ENCODE peak calls at places on chromosomes 16 and 17, in five cellular contexts. M is thoracic aorta, U is body of pancreas, W is uterus, C is astrocyte. Z is an unnamed sample.

GRCh38 chr17:53629188-53629587 is 193.5 kb upstream of the KIF2B start:
- DNase-seq in M (no peak), U (no peak), W (no peak), C (peak; percentile 76), Z (no peak)

GRCh38 chr17:38428643-38429371 is 543 bp downstream of the ARHGAP23 start:
- DNase-seq in M (no peak), U (peak; percentile 30), W (peak; percentile 69), C (peak; percentile 36), Z (no peak)

GRCh38 chr17:9644910-9645751 is at the start of gene USP43:
- DNase-seq in M (no peak), U (peak; percentile 73), W (no peak), C (no peak), Z (peak; percentile 41)

GRCh38 chr16:57684626-57685358 is 9.8 kb upstream of the DRC7 start:
- DNase-seq in M (no peak), U (no peak), W (no peak), C (no peak), Z (no peak)

GRCh38 chr17:30519166-30519565 is 42.0 kb downstream of the GOSR1 start:
- DNase-seq in M (no peak), U (no peak), W (no peak), C (no peak), Z (no peak)

GRCh38 chr16:83967838-83968482 is at the start of gene NECAB2:
- DNase-seq in M (no peak), U (peak; percentile 32), W (no peak), C (no peak), Z (peak; percentile 78)

GRCh38 chr17:1597861-1598342 is 30.7 kb downstream of the SLC43A2 start:
- DNase-seq in M (no peak), U (peak; percentile 61), W (no peak), C (no peak), Z (no peak)

GRCh38 chr16:30561212-30561816 is 3.1 kb upstream of the ZNF764 start:
- DNase-seq in M (no peak), U (peak; percentile 20), W (peak; percentile 53), C (no peak), Z (no peak)

GRCh38 chr17:19263621-19264010 is 26.4 kb downstream of the EPN2 start:
- DNase-seq in M (peak; percentile 47), U (no peak), W (no peak), C (peak; percentile 63), Z (no peak)

GRCh38 chr16:48271728-48272127 is 24.4 kb upstream of the ABCC11 start:
- DNase-seq in M (no peak), U (no peak), W (no peak), C (peak; percentile 8), Z (no peak)
- TF ChIP-seq CTCF in M (peak; percentile 20), U (no peak), W (no peak), C (no peak), Z (no peak)

GRCh38 chr17:5486206-5487124 is at the start of gene MIS12:
- DNase-seq in M (peak; percentile 99), U (peak; percentile 99), W (peak; percentile 97), C (peak; percentile 99), Z (peak; percentile 94)

GRCh38 chr17:5481451-5481850 is 4.5 kb downstream of the DERL2 start:
- DNase-seq in M (no peak), U (no peak), W (no peak), C (no peak), Z (no peak)

GRCh38 chr17:5488752-5489151 is 2.4 kb downstream of the MIS12 start:
- DNase-seq in M (no peak), U (no peak), W (no peak), C (no peak), Z (no peak)

DNA sequence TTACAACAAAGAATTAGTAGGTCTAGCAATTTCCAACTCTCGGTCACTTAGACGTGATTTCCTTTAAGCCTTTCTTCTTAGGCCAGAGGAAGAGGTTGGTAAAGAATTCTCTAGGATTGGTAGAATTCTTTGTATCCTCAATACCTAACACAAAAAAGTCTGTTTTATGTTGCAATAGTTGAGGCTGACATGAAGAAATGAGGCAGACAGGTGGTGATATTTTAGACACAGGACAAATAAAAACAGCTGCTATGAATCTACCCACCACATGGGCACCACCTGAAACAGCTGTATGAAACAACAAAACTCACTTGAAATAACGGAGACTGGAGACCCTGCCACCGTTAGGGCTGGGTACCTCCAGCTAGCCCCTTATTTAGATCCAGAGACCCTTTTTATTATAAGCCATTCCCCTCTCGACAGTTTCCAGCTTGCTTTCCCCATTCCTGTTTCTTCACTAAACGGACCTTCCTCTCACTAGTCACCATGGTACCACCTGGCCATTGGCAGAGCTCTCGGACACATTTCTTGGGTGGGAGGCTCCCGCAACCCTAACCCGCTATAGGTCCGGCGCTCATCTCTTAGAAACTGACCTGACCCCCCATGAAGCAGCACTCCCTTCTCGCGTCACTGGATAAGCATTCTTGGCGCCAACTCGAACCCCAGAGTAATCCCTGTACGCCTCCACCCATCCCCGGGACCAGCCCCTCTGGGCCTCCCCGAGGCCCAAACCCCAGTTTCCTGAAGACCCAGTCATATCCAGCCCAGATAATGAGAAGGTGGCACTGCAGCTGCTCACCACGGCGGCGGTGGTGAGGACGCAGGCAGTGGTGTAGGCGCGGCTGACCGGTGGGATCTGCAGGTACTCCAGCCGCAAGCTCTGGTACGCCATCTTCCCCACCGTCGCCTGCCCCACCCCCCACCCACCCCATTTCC is at the start of gene DERL2:
- DNase-seq in M (no peak), U (no peak), W (no peak), C (peak; percentile 18), Z (no peak)
- TF ChIP-seq CTCF in M (no peak), U (no peak), W (no peak), C (peak; percentile 2), Z (no peak)

DNA sequence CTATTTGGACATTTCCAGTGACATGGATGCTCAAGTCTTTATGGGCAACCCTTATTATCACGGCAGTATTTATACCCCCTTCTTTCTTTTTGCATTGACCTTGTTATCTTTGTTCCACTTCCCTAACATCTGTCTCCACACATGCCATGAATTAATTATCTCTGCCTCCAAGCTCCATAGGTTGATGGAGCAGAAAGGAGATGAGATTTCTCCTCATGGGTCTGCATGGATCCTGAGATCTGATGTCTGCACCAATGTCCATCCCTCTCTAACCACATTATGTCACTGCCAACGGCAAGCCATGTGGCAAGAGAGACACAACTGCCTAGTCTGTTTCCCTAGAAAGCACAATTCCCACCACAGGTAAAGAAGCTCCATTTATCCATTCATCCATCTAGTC is 416.8 kb upstream of the ASIC2 start:
- DNase-seq in M (no peak), U (no peak), W (no peak), C (no peak), Z (no peak)
- TF ChIP-seq CTCF in M (no peak), U (no peak), W (no peak), C (no peak), Z (no peak)

GRCh38 chr16:64150193-64150592 is 971.7 kb downstream of the CDH11 start:
- DNase-seq in M (no peak), U (no peak), W (no peak), C (peak; percentile 13), Z (no peak)

GRCh38 chr16:64153718-64154117 is 968.1 kb downstream of the CDH11 start:
- DNase-seq in M (no peak), U (no peak), W (no peak), C (peak; percentile 46), Z (no peak)

GRCh38 chr16:64147941-64148340 is 973.9 kb downstream of the CDH11 start:
- DNase-seq in M (no peak), U (no peak), W (no peak), C (no peak), Z (no peak)

GRCh38 chr16:64152010-64152767 is 969.7 kb downstream of the CDH11 start:
- DNase-seq in M (no peak), U (no peak), W (no peak), C (no peak), Z (no peak)
- TF ChIP-seq CTCF in M (no peak), U (no peak), W (no peak), C (no peak), Z (peak; percentile 24)

GRCh38 chr16:2150418-2151187 is 2.2 kb downstream of the RAB26 start:
- DNase-seq in M (no peak), U (peak; percentile 80), W (no peak), C (peak; percentile 57), Z (peak; percentile 96)
- TF ChIP-seq CTCF in M (no peak), U (no peak), W (no peak), C (no peak), Z (no peak)

DNA sequence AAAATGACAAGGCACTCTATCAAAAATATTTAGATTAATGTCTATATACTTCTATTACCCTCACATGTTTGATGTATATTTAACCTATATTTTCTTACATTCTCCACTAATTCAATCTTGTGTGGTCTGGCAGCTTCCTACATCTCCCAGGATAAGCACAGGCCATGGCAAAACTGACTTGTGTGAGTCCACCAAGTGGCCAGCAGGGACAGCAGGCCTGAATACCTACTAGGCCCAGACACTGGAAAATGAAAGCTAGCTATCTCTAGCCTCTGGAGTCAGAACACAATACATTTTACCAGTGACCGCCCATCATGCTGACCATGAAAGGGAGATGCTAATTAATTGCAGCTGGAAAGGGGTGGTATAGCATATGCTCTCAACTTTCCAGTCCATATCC is 132.3 kb downstream of the PCTP start:
- DNase-seq in M (no peak), U (no peak), W (no peak), C (no peak), Z (no peak)
- TF ChIP-seq CTCF in M (no peak), U (no peak), W (no peak), C (no peak), Z (no peak)

DNA sequence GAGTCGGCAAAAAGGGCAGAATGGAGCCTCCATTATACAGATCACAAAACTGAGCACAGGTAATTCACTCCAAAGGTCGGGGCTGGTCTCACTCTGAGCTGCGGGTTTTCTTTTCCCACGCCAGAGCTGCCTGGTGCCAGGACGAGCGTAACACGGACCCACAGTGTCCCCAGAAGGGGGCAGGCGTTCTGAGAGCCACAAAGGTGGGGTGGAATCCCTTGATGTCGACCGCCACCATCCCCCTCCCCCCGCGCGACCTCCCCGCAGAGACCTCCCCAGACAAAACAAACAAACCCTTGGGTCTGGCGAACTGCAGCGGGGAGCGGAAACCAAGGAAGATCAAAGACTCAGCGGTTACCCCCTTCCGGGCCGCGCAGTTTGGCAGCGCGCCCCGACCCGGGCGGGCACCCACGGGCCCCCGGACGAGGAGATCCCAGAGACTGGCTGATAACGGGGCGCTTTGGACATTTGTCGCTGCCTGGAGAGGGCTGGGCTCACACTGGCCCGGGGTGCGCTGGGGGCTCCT is 793 bp upstream of the NKD1 start:
- DNase-seq in M (no peak), U (peak; percentile 72), W (peak; percentile 55), C (no peak), Z (peak; percentile 53)
- TF ChIP-seq CTCF in M (peak; percentile 33), U (peak; percentile 21), W (peak; percentile 4), C (peak; percentile 5), Z (no peak)

GRCh38 chr17:5110816-5111215 is 862 bp downstream of the ZNF232 start:
- DNase-seq in M (no peak), U (no peak), W (no peak), C (no peak), Z (no peak)
- TF ChIP-seq CTCF in M (no peak), U (no peak), W (no peak), C (no peak), Z (no peak)

GRCh38 chr17:77281024-77281903 is 140.5 kb downstream of the SEC14L1 start:
- DNase-seq in M (no peak), U (peak; percentile 68), W (peak; percentile 28), C (no peak), Z (peak; percentile 46)
- TF ChIP-seq CTCF in M (no peak), U (no peak), W (peak; percentile 52), C (no peak), Z (no peak)

DNA sequence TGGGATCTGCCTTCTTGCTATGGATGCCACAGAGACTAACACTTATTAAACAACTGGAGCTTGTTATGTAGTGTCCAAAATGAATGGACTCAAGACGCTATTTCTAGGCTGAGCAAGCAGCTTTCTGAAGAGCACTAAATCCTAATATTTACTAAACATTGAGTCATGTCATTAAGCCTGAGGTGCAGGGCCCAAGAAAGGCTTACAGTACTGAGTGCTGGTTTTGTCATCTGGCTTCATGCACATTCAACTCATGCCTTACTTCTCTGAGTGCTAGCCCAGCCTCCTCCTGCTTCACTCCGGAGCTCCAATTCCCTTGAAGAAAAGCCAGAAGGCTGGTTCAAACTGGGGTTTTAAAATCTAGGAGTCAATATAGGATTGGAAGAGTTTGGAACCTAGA is 363.3 kb upstream of the CDH5 start:
- DNase-seq in M (no peak), U (no peak), W (no peak), C (no peak), Z (no peak)
- TF ChIP-seq CTCF in M (no peak), U (no peak), W (no peak), C (no peak), Z (no peak)

Z was measured in glutamatergic neuron.